ENCODE peak calls at places on chromosomes 6 and 20, in eight cellular contexts. Z is SK-N-SH, H is HCT116, S is K562, F is GM12878, C is GM23338, W is spleen, R is HepG2. B is an unnamed sample.

GRCh38 chr6:43842964-43843645 is 73.1 kb downstream of the VEGFA start:
- DNase-seq in R (no peak), W (no peak), S (peak), H (no peak), F (no peak), C (no peak), Z (no peak), B (peak)

GRCh38 chr6:159788757-159789376 is 535 bp downstream of the TCP1 start:
- DNase-seq in C (peak), W (peak), S (peak), F (no peak), H (no peak), Z (peak), R (peak), B (peak)

GRCh38 chr20:17969884-17970409 is 1.1 kb downstream of the MGME1 start:
- DNase-seq in R (peak), S (peak), W (peak), F (no peak), H (no peak), C (peak), Z (no peak), B (peak)

GRCh38 chr20:38673731-38674177 is 50.5 kb upstream of the SLC32A1 start:
- DNase-seq in R (no peak), C (peak), H (no peak), Z (peak), F (no peak), W (no peak), S (peak), B (no peak)

GRCh38 chr20:3783516-3784225 is 2.4 kb upstream of the SPEF1 start:
- DNase-seq in F (no peak), R (no peak), H (no peak), C (no peak), S (no peak), W (peak), Z (no peak), B (no peak)

GRCh38 chr6:148818939-148819575 is 72.2 kb downstream of the UST start:
- DNase-seq in Z (no peak), W (no peak), S (no peak), C (peak), F (no peak), H (no peak), R (no peak), B (no peak)

GRCh38 chr6:148440877-148441453 is 98.3 kb downstream of the SASH1 start:
- DNase-seq in F (no peak), S (no peak), H (peak), W (no peak), Z (no peak), R (peak), C (peak), B (peak)

GRCh38 chr20:37298190-37298939 is 8.9 kb downstream of the MANBAL start:
- DNase-seq in F (no peak), H (no peak), W (no peak), C (no peak), S (no peak), R (no peak), Z (no peak), B (no peak)

GRCh38 chr20:3398681-3399252 is 8.7 kb downstream of the DNAAF9 start:
- DNase-seq in Z (no peak), C (no peak), R (no peak), H (no peak), F (no peak), W (no peak), S (no peak), B (no peak)

GRCh38 chr6:34912715-34913464 is 23.8 kb downstream of the ANKS1A start:
- DNase-seq in F (peak), Z (no peak), R (no peak), S (no peak), W (no peak), H (no peak), C (no peak), B (no peak)

GRCh38 chr6:39411465-39411864 is 89.0 kb upstream of the KCNK16 start:
- DNase-seq in R (no peak), C (no peak), W (no peak), S (no peak), Z (no peak), F (no peak), H (no peak), B (no peak)

GRCh38 chr6:43927525-43928210 is 157.7 kb downstream of the VEGFA start:
- DNase-seq in C (no peak), Z (no peak), W (peak), F (no peak), H (no peak), S (no peak), R (no peak), B (peak)

GRCh38 chr20:59400666-59401065 is 100.3 kb downstream of the EDN3 start:
- DNase-seq in F (no peak), W (no peak), C (no peak), H (no peak), Z (no peak), R (no peak), S (no peak), B (no peak)

GRCh38 chr20:50658804-50659380 is 32.5 kb downstream of the RIPOR3 start:
- DNase-seq in Z (no peak), C (no peak), W (no peak), H (no peak), S (no peak), F (no peak), R (no peak), B (no peak)

GRCh38 chr6:74356385-74356784 is 660.4 kb downstream of the CD109 start:
- DNase-seq in F (no peak), S (no peak), R (no peak), Z (no peak), C (peak), H (peak), W (no peak), B (no peak)

GRCh38 chr6:169867751-169868191 is 116.3 kb downstream of the ERMARD start:
- DNase-seq in S (no peak), R (no peak), H (no peak), F (no peak), C (no peak), Z (no peak), W (peak), B (no peak)

GRCh38 chr20:59159091-59159821 is 4.4 kb upstream of the ZNF831 start:
- DNase-seq in W (no peak), C (peak), R (no peak), Z (no peak), F (no peak), H (no peak), S (no peak), B (peak)

GRCh38 chr6:166929534-166930189 is 26.7 kb downstream of the RNASET2 start:
- DNase-seq in F (no peak), R (no peak), Z (no peak), C (no peak), S (no peak), H (no peak), W (peak), B (no peak)

GRCh38 chr20:53884859-53885654 is 185.3 kb downstream of the BCAS1 start:
- DNase-seq in R (no peak), C (no peak), W (no peak), F (no peak), S (no peak), Z (no peak), H (no peak), B (no peak)

GRCh38 chr6:10431423-10432164 is 16.7 kb upstream of the TFAP2A start:
- DNase-seq in S (no peak), Z (no peak), W (no peak), F (no peak), R (no peak), H (no peak), C (no peak), B (no peak)

GRCh38 chr6:81950877-81951276 is 198.4 kb upstream of the TENT5A start:
- DNase-seq in R (no peak), S (no peak), F (peak), C (no peak), Z (no peak), H (peak), W (no peak), B (no peak)

GRCh38 chr20:37315293-37316110 is 26.0 kb downstream of the MANBAL start:
- DNase-seq in S (no peak), R (no peak), F (no peak), W (no peak), C (no peak), Z (peak), H (no peak), B (peak)

GRCh38 chr20:46832555-46832954 is 62.1 kb upstream of the EYA2 start:
- DNase-seq in H (no peak), Z (no peak), R (no peak), S (no peak), C (no peak), W (no peak), F (no peak), B (no peak)

GRCh38 chr6:45780523-45780922 is 235.1 kb downstream of the CLIC5 start:
- DNase-seq in F (no peak), Z (no peak), C (peak), H (no peak), R (no peak), S (no peak), W (no peak), B (no peak)

GRCh38 chr6:36150283-36150682 is 20.0 kb downstream of the MAPK13 start:
- DNase-seq in R (no peak), F (no peak), Z (no peak), C (no peak), H (no peak), W (no peak), S (no peak), B (no peak)

GRCh38 chr20:13692802-13693736 is 54.3 kb upstream of the TASP1 start:
- DNase-seq in F (no peak), W (no peak), C (no peak), Z (no peak), S (no peak), R (peak), H (no peak), B (no peak)

GRCh38 chr6:15626878-15627683 is 35.7 kb downstream of the DTNBP1 start:
- DNase-seq in R (no peak), W (no peak), C (no peak), F (no peak), Z (peak), S (peak), H (no peak), B (no peak)

GRCh38 chr6:15629487-15629886 is 33.3 kb downstream of the DTNBP1 start:
- DNase-seq in W (no peak), H (no peak), Z (no peak), F (no peak), C (no peak), S (no peak), R (no peak), B (no peak)

GRCh38 chr6:15626160-15626559 is 36.7 kb downstream of the DTNBP1 start:
- DNase-seq in H (no peak), C (no peak), R (no peak), Z (no peak), W (no peak), F (no peak), S (no peak), B (no peak)

GRCh38 chr6:15628499-15629131 is 34.2 kb downstream of the DTNBP1 start:
- DNase-seq in Z (no peak), F (no peak), W (no peak), C (no peak), S (peak), H (no peak), R (no peak), B (no peak)

GRCh38 chr6:15627829-15628228 is 35.0 kb downstream of the DTNBP1 start:
- DNase-seq in R (no peak), Z (no peak), F (no peak), H (no peak), W (no peak), C (no peak), S (no peak), B (no peak)
- TF ChIP-seq POLR2AphosphoS5 in R (no peak), Z (no peak), F (no peak), H (no peak), W (no peak), C (no peak), S (no peak), B (no peak)

GRCh38 chr6:31204751-31205145 is 34.3 kb upstream of the POU5F1 start:
- DNase-seq in C (no peak), R (no peak), H (no peak), S (no peak), F (no peak), Z (no peak), W (no peak), B (no peak)

GRCh38 chr6:31205638-31206037 is 35.2 kb upstream of the POU5F1 start:
- DNase-seq in W (no peak), C (no peak), H (no peak), R (no peak), S (no peak), Z (no peak), F (no peak), B (no peak)

GRCh38 chr6:31203345-31203979 is 33.0 kb upstream of the POU5F1 start:
- DNase-seq in C (no peak), H (peak), W (no peak), F (peak), R (peak), S (peak), Z (no peak), B (peak)

GRCh38 chr6:31197559-31198305 is 27.2 kb upstream of the POU5F1 start:
- DNase-seq in C (peak), Z (peak), W (peak), S (peak), F (peak), H (peak), R (peak), B (peak)

GRCh38 chr6:31202259-31203166 is 32.0 kb upstream of the POU5F1 start:
- DNase-seq in F (no peak), Z (no peak), H (no peak), C (peak), S (peak), R (no peak), W (peak), B (no peak)
- H3K27ac ChIP-seq in F (peak), Z (no peak), H (peak), C (peak), S (peak), R (peak), W (peak), B (peak)

GRCh38 chr20:62138204-62138543 is 5.0 kb downstream of the PSMA7 start:
- DNase-seq in H (no peak), R (no peak), Z (no peak), F (no peak), C (no peak), S (no peak), W (no peak), B (no peak)

GRCh38 chr20:62139636-62140035 is 3.6 kb downstream of the PSMA7 start:
- DNase-seq in F (no peak), Z (no peak), R (no peak), W (no peak), S (no peak), C (no peak), H (no peak), B (no peak)

GRCh38 chr20:62137478-62138203 is 5.6 kb downstream of the PSMA7 start:
- DNase-seq in Z (no peak), F (no peak), H (no peak), S (no peak), R (no peak), W (no peak), C (no peak), B (no peak)

GRCh38 chr20:62137092-62137384 is 6.2 kb downstream of the PSMA7 start:
- DNase-seq in S (no peak), C (no peak), H (no peak), R (no peak), W (no peak), F (no peak), Z (no peak), B (no peak)

DNA sequence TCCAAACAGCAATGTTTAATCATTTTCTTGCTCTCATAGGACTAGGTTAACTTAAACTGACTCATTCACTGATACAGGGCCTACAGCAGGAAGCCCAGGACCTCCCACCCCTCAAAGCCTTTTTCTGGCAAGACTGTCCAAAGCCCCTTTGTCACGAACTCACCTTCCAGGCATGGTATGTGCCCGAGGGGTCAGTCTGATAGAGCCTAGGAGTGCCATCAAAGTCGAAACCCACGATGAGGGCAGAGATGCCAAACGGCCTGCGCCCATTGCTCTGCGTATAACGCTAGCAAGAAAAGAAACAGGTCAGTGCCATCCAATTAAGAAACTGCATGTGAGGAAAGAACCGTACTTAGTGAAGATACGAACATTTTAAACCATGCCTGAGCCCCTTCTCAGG is 4.3 kb downstream of the PSMA7 start:
- DNase-seq in W (no peak), R (no peak), S (no peak), F (no peak), Z (no peak), H (no peak), C (no peak), B (no peak)
- TF ChIP-seq POLR2AphosphoS5 in W (no peak), R (peak), S (no peak), F (no peak), Z (no peak), H (peak), C (no peak), B (no peak)

DNA sequence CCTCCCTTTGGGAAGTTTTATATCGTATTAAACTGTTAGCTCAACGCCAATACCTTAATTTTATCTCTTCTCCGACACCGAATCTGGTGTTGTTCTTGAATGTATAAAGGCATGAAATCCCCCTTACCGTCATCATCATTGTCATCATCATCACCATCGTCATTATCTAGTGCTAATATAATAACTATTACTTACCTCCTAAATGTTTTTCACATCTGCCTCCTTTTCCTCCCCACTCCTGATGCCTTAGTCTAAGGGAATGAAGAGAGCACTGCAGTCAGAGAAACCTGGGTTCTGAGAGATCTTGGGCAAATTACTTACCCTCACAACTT is 691 bp upstream of the ZBTB24 start:
- DNase-seq in W (no peak), Z (no peak), F (no peak), R (no peak), C (no peak), H (peak), S (no peak), B (no peak)
- H3K27ac ChIP-seq in W (peak), Z (no peak), F (no peak), R (no peak), C (no peak), H (no peak), S (no peak), B (peak)

DNA sequence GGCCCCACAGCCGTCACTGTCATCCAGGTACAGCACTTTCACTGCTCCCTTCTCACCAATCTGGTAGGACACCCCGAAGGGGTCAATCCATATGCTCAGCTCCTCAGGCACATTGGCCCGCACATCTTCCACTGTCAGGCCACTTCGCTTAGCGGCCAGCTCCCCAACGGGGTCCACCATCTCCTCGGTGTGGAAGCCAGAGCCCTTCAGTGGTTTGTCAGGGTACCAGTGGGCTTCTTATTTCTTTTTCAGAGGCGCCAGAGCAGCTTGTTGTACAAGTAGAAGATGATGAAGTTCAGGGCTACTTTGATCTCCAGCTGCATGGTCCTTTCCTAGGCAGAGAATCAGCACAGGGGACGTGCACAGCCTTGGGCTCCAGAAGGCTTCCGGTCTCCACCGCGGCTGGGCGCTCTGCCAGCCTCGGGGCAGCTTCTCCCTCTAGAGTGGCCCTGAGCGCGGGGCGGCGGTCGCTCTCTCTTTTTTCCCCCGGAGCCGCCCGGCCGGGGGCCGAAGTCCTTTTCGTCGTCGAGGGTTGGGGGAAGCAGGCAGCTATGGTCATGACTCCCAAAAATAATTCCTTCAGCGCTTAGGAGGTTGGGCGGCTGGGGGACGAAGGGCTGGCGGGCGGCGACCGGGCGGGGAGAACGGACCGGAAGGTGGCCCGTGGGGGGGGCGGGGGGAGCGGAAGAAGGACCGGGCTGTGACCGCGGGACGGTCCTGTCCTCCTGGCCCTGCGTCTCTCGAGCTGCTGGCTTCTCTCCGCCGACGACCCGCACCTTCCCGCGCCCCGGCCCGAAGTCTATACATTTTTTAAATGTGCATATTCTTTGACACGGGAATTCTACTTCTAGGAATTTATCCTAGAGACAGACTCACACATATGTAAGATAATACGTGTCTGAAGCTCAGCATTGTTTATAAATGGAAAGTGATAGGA is 6.5 kb upstream of the ZSCAN9 start:
- DNase-seq in C (peak), S (peak), W (peak), F (no peak), H (no peak), Z (peak), R (peak), B (peak)
- TF ChIP-seq POLR2AphosphoS5 in C (peak), S (peak), W (peak), F (no peak), H (peak), Z (peak), R (peak), B (no peak)

DNA sequence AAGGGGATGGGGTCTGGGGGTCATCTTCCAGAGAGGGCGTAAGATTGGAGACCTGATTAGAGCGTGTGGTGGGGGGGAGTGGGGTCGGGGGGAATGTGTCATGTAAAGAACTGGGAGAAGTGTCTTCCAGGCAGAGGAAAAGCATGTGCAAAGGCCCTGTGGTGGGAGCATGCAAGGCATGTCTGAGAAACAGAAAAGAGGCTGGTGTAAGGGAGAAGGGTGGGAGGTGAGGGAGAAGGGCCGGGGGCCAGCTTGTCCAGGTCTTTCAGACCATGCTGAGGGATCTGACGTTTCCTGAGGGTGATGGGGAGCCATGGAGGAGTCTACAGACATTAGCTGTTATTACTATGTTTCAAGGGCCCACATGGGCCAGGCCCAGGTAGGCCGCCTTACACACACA is 30.4 kb upstream of the FKBP1A start:
- DNase-seq in S (no peak), Z (no peak), F (no peak), C (no peak), W (no peak), R (no peak), H (no peak), B (no peak)
- H3K27ac ChIP-seq in S (peak), Z (no peak), F (no peak), C (no peak), W (no peak), R (no peak), H (no peak), B (no peak)

B was measured in transverse colon.